ENCODE peak calls at places on chromosome 17, in five cellular contexts. Z is mucosa of descending colon; T is OCI-LY7; Y is effector memory CD4-positive, alpha-beta T cell; V is HAP-1. J is an unnamed sample. For H3K9me3, the result is how much of the 10 kb centered on the place peaks cover.

GRCh38 chr17:38591759-38592241 is 14.0 kb downstream of the SRCIN1 start:
- DNase-seq in Z (no peak), V (no peak), Y (no peak), T (no peak), J (no peak)

GRCh38 chr17:51260960-51261958 is 913 bp downstream of the UTP18 start:
- DNase-seq in T (peak), Y (peak), V (peak), Z (peak), J (peak)

GRCh38 chr17:78174332-78174869 is 6.0 kb downstream of the SYNGR2 start:
- DNase-seq in Z (peak), T (no peak), Y (no peak), V (no peak), J (no peak)

GRCh38 chr17:65359016-65359415 is 202.4 kb downstream of the AXIN2 start:
- DNase-seq in V (no peak), T (no peak), Z (no peak), Y (no peak), J (no peak)

GRCh38 chr17:17679748-17680147 is 1.5 kb upstream of the RAI1 start:
- DNase-seq in Z (no peak), T (no peak), Y (no peak), V (no peak), J (no peak)

GRCh38 chr17:10327640-10328039 is 45.2 kb downstream of the MYH13 start:
- DNase-seq in V (peak), Y (peak), Z (peak), T (peak), J (peak)

GRCh38 chr17:68600881-68601564 is at the start of gene FAM20A:
- DNase-seq in T (no peak), Z (peak), V (peak), Y (no peak), J (no peak)

GRCh38 chr17:60165976-60166375 is 16.2 kb downstream of the CA4 start:
- DNase-seq in Z (peak), Y (no peak), T (no peak), V (no peak), J (no peak)

GRCh38 chr17:49849711-49850610 is 2.1 kb upstream of the TAC4 start:
- DNase-seq in T (no peak), Y (no peak), Z (no peak), V (no peak), J (no peak)

GRCh38 chr17:9472541-9472940 is 103.1 kb downstream of the STX8 start:
- DNase-seq in T (no peak), Y (no peak), Z (no peak), V (no peak), J (no peak)

GRCh38 chr17:1627219-1627986 is 1.2 kb downstream of the SLC43A2 start:
- DNase-seq in Z (peak), T (peak), V (peak), Y (no peak), J (no peak)

GRCh38 chr17:28675980-28676379 is 14.0 kb downstream of the SUPT6H start:
- DNase-seq in T (peak), Z (peak), Y (no peak), V (no peak), J (no peak)

GRCh38 chr17:62718420-62718819 is 89.7 kb downstream of the MARCHF10 start:
- DNase-seq in V (no peak), Z (no peak), Y (no peak), T (no peak), J (no peak)

GRCh38 chr17:1783834-1784611 is 22.2 kb downstream of the SERPINF1 start:
- DNase-seq in Z (peak), T (no peak), Y (no peak), V (no peak), J (no peak)

GRCh38 chr17:80353718-80354275 is 61.2 kb upstream of the ENDOV start:
- DNase-seq in Z (no peak), T (no peak), Y (no peak), V (no peak), J (no peak)

GRCh38 chr17:80352991-80353665 is 61.8 kb upstream of the ENDOV start:
- DNase-seq in T (no peak), Y (no peak), Z (no peak), V (no peak), J (no peak)

GRCh38 chr17:80356231-80356856 is 58.6 kb upstream of the ENDOV start:
- DNase-seq in T (no peak), Z (no peak), V (no peak), Y (no peak), J (no peak)

GRCh38 chr17:80352216-80352895 is 62.6 kb upstream of the ENDOV start:
- DNase-seq in V (no peak), T (no peak), Z (no peak), Y (no peak), J (no peak)

GRCh38 chr17:80354381-80354780 is 60.6 kb upstream of the ENDOV start:
- DNase-seq in Y (no peak), T (no peak), Z (no peak), V (no peak), J (no peak)
- H3K9me3 ChIP-seq in Y (under half), T (under half), Z (under half), V (under half), J (under half)

GRCh38 chr17:57393368-57393767 is 137.0 kb downstream of the MSI2 start:
- DNase-seq in T (peak), Y (no peak), V (no peak), Z (no peak), J (no peak)
- H3K9me3 ChIP-seq in T (under half), Y (under half), V (under half), Z (under half), J (under half)

GRCh38 chr17:22718689-22719088 is 1026.4 kb downstream of the KCNJ18 start:
- DNase-seq in T (no peak), Z (no peak), Y (no peak), V (no peak), J (no peak)

DNA sequence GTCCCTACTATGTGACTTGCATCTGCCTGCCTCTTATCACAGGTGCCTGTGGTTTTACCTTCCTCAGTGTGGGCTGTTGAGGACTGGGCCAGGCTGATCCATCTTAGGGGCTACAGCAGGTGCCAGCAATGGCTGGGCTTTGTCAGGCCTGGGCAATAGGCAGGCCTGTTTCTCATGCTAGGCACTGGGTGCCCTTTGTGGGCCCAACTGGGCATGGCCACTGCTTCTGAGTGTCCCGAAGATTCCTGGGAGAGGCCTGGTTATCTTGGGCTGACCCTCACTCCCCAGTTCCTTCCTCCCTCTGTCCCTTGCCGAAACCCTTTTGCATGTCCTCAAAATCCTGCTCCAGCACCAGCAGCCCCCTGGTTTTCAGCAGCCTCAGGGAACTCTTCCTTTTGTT is 1024.9 kb downstream of the KCNJ18 start:
- DNase-seq in Y (no peak), Z (no peak), T (no peak), V (no peak), J (no peak)
- H3K9me3 ChIP-seq in Y (under half), Z (half or more), T (under half), V (under half), J (under half)

DNA sequence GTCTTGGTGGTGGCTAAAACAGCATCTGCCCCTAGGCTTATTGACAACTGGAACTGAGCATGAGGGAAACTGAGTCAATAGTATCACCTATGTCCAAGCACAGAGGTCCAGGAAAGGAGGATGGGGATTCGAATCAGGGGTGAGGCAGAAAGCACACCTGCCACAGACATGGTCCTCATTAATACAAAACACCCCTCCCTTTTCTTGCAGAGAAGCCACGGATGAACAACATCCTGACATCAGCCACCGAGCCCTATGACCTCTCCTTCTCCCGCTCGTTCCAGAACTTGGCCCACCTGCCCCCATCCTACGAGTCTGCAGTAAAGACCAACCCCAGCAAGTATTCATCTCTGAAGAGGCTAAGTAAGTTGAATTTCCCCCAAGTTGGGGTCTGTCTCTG is 42.7 kb upstream of the DNAH9 start:
- DNase-seq in V (no peak), Z (no peak), T (no peak), Y (no peak), J (no peak)
- H3K9me3 ChIP-seq in V (under half), Z (under half), T (under half), Y (under half), J (under half)

GRCh38 chr17:22704674-22705073 is 1012.4 kb downstream of the KCNJ18 start:
- DNase-seq in Z (no peak), T (no peak), V (no peak), Y (no peak), J (no peak)
- H3K9me3 ChIP-seq in Z (half or more), T (under half), V (under half), Y (under half), J (under half)

DNA sequence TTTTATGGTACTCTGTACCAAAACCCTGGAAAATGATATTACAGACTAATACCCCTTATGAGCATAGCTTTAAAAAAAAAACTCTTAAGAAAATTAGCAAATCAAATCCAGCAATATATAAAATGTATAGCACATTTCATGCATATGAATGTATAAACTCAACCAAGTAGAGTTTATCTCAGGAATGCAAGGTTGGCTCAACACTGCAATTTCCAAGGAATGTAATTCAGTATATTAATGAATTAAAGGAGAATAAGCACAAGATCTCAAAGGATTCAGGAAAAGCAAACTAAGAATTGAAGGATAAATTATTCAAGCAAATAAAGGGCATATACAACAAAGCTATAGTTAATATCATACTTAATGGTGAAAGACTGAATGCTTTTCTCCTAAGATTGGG is 61.9 kb upstream of the RPL38 start:
- DNase-seq in Z (no peak), V (no peak), T (no peak), Y (no peak), J (no peak)
- H3K9me3 ChIP-seq in Z (under half), V (under half), T (under half), Y (under half), J (under half)

DNA sequence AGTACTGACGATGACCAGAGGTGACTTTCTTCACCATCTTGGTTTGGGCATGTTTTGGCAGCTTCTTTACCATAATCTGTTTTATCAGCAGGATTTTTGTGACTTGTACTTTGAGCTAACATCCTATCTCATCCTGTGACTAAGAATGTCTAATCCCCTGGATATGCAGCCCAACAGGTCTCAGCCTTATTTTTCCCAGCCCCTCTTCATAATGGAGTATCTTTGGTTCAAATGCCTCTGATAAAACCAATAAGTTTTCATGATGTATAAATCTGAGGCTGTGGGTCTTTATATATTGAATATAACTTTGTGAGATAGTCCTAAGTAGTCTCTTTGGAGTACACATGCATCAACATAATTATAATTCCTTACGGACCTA is 186.9 kb upstream of the WSB1 start:
- DNase-seq in Y (no peak), Z (no peak), T (no peak), V (no peak), J (no peak)
- H3K9me3 ChIP-seq in Y (under half), Z (under half), T (under half), V (under half), J (under half)

GRCh38 chr17:57259817-57260216 is 3.5 kb downstream of the MSI2 start:
- DNase-seq in T (no peak), V (no peak), Y (no peak), Z (no peak), J (no peak)
- H3K9me3 ChIP-seq in T (under half), V (under half), Y (under half), Z (under half), J (under half)

GRCh38 chr17:27552467-27552779 is 78.6 kb upstream of the LGALS9 start:
- DNase-seq in V (no peak), Z (no peak), T (no peak), Y (no peak), J (no peak)
- H3K9me3 ChIP-seq in V (under half), Z (under half), T (under half), Y (under half), J (under half)

GRCh38 chr17:22503322-22503899 is 811.1 kb downstream of the KCNJ18 start:
- DNase-seq in T (no peak), V (no peak), Y (no peak), Z (no peak), J (no peak)
- H3K9me3 ChIP-seq in T (under half), V (under half), Y (under half), Z (half or more), J (under half)